ENCODE peak calls at places on chromosomes 11 and 22, in ten cellular contexts. W is SK-N-MC; S is stimulated activated CD8-positive, alpha-beta memory T cell treated with anti-CD3 and anti-CD28 coated beads, Interleukin-4, amount 100 ng/mL, for 1 hour; Y is ovary; D is GM12891; T is H7; B is OCI-M1; Z is skeletal muscle cell; G is DMS 273 treated with DMSO at 0.1 percent for 48 hours; K is SW480. O is an unnamed sample.

GRCh38 chr11:75946531-75947530 is 131.8 kb downstream of the UVRAG start:
- DNase-seq in W (peak; percentile 32), S (no peak), Y (no peak), D (no peak), T (no peak), B (peak; percentile 92), Z (peak; percentile 48), G (peak; percentile 32), K (no peak), O (no peak)

GRCh38 chr11:102347526-102348331 is 715 bp downstream of the BIRC2 start:
- DNase-seq in W (no peak), S (no peak), Y (no peak), D (no peak), T (peak; percentile 18), B (peak; percentile 59), Z (no peak), G (no peak), K (peak; percentile 70), O (no peak)

GRCh38 chr22:39130892-39131855 is 21.3 kb downstream of the CBX7 start:
- DNase-seq in W (no peak), S (no peak), Y (no peak), D (no peak), T (peak; percentile 63), B (peak; percentile 13), Z (no peak), G (no peak), K (peak; percentile 58), O (no peak)

GRCh38 chr22:20509344-20510047 is 2.1 kb downstream of the MED15 start:
- DNase-seq in W (no peak), S (no peak), Y (peak; percentile 80), D (no peak), T (peak; percentile 50), B (peak; percentile 98), Z (peak; percentile 79), G (no peak), K (peak; percentile 84), O (peak; percentile 28)

GRCh38 chr11:79076526-79077115 is 364.2 kb downstream of the TENM4 start:
- DNase-seq in W (no peak), S (no peak), Y (no peak), D (no peak), T (peak; percentile 74), B (peak; percentile 77), Z (no peak), G (no peak), K (peak; percentile 25), O (no peak)

GRCh38 chr11:46555269-46556054 is 38.4 kb downstream of the AMBRA1 start:
- DNase-seq in W (no peak), S (no peak), Y (no peak), D (no peak), T (no peak), B (peak; percentile 43), Z (peak; percentile 34), G (no peak), K (no peak), O (no peak)

GRCh38 chr11:18575361-18575760 is 13.2 kb downstream of the UEVLD start:
- DNase-seq in W (no peak), S (no peak), Y (no peak), D (no peak), T (no peak), B (no peak), Z (no peak), G (no peak), K (no peak), O (no peak)

GRCh38 chr11:62921573-62922188 is 518 bp upstream of the CHRM1 start:
- DNase-seq in W (peak; percentile 35), S (no peak), Y (no peak), D (no peak), T (peak; percentile 62), B (peak; percentile 47), Z (no peak), G (no peak), K (peak; percentile 48), O (no peak)

GRCh38 chr22:24435861-24436351 is 8.5 kb downstream of the ADORA2A start:
- DNase-seq in W (no peak), S (no peak), Y (no peak), D (no peak), T (peak; percentile 56), B (no peak), Z (peak; percentile 66), G (no peak), K (no peak), O (no peak)

GRCh38 chr11:19519912-19520641 is 192.6 kb upstream of the NAV2 start:
- DNase-seq in W (no peak), S (no peak), Y (no peak), D (no peak), T (no peak), B (no peak), Z (no peak), G (no peak), K (no peak), O (no peak)

O was measured in T-helper 9 cell.